ENCODE peak calls at places on chromosomes 6 and 20, in four cellular contexts. O is spleen; X is stimulated activated naive CD4-positive, alpha-beta T cell treated with Interleukin-2 at 50 U/mL for 16 hours; Y is HEK293T. C is an unnamed sample.

GRCh38 chr20:45085289-45085688 is 15.6 kb downstream of the KCNS1 start:
- DNase-seq in O (no peak), X (no peak), Y (no peak), C (no peak)

GRCh38 chr6:19013011-19013410 is 625.9 kb downstream of the RNF144B start:
- DNase-seq in O (no peak), X (no peak), Y (no peak), C (no peak)

GRCh38 chr6:88780714-88781389 is 182.6 kb downstream of the RNGTT start:
- DNase-seq in O (no peak), X (peak), Y (peak), C (peak)

GRCh38 chr6:28809947-28810654 is 113.7 kb downstream of the TRIM27 start:
- DNase-seq in O (no peak), X (no peak), Y (peak), C (no peak)

GRCh38 chr6:145836170-145836569 is 21.6 kb upstream of the FBXO30 start:
- DNase-seq in O (no peak), X (no peak), Y (no peak), C (no peak)

GRCh38 chr20:61500791-61501321 is 248.8 kb downstream of the CDH4 start:
- DNase-seq in O (no peak), X (no peak), Y (no peak), C (no peak)

GRCh38 chr20:8522191-8522590 is 390.1 kb downstream of the PLCB1 start:
- DNase-seq in O (no peak), X (no peak), Y (no peak), C (no peak)

GRCh38 chr6:11264100-11264499 is 31.6 kb upstream of the NEDD9 start:
- DNase-seq in O (no peak), X (no peak), Y (no peak), C (no peak)

GRCh38 chr6:16961577-16961976 is 140.3 kb upstream of the STMND1 start:
- DNase-seq in O (no peak), X (no peak), Y (no peak), C (no peak)

GRCh38 chr6:165729307-165729936 is 66.4 kb upstream of the PDE10A start:
- DNase-seq in O (no peak), X (no peak), Y (peak), C (no peak)

GRCh38 chr20:62624325-62624690 is 18.0 kb upstream of the SLCO4A1 start:
- DNase-seq in O (peak), X (no peak), Y (no peak), C (no peak)

GRCh38 chr20:43925786-43926185 is 11.1 kb downstream of the TOX2 start:
- DNase-seq in O (no peak), X (no peak), Y (no peak), C (no peak)

GRCh38 chr6:68634503-68635411 is at the start of gene ADGRB3:
- DNase-seq in O (peak), X (peak), Y (peak), C (peak)

GRCh38 chr6:90194371-90194841 is 102.2 kb downstream of the BACH2 start:
- DNase-seq in O (no peak), X (no peak), Y (no peak), C (no peak)

GRCh38 chr6:20575125-20575524 is 40.9 kb downstream of the CDKAL1 start:
- DNase-seq in O (no peak), X (no peak), Y (no peak), C (peak)

GRCh38 chr6:11732036-11732545 is 46.5 kb downstream of the ADTRP start:
- DNase-seq in O (peak), X (peak), Y (no peak), C (no peak)

GRCh38 chr6:57252975-57253374 is 30.9 kb upstream of the RAB23 start:
- DNase-seq in O (no peak), X (no peak), Y (no peak), C (no peak)

GRCh38 chr6:34381086-34381485 is 11.4 kb downstream of the NUDT3 start:
- DNase-seq in O (no peak), X (no peak), Y (no peak), C (no peak)

GRCh38 chr6:137819740-137820139 is 47.3 kb upstream of the TNFAIP3 start:
- DNase-seq in O (no peak), X (peak), Y (no peak), C (no peak)

GRCh38 chr20:23178806-23179205 is 92.7 kb upstream of the CD93 start:
- DNase-seq in O (no peak), X (no peak), Y (no peak), C (no peak)

GRCh38 chr6:53095716-53096115 is 30.5 kb downstream of the FBXO9 start:
- DNase-seq in O (no peak), X (no peak), Y (no peak), C (no peak)

GRCh38 chr6:5337573-5337972 is 76.3 kb downstream of the FARS2 start:
- DNase-seq in O (no peak), X (no peak), Y (no peak), C (no peak)

GRCh38 chr20:49569403-49570115 is 1.6 kb upstream of the PTGIS start:
- DNase-seq in O (no peak), X (no peak), Y (no peak), C (no peak)

GRCh38 chr6:9628819-9629218 is 786.1 kb downstream of the TFAP2A start:
- DNase-seq in O (no peak), X (no peak), Y (no peak), C (no peak)

GRCh38 chr20:38726849-38727601 is 2.7 kb downstream of the SLC32A1 start:
- DNase-seq in O (no peak), X (peak), Y (no peak), C (no peak)

GRCh38 chr20:54107600-54108393 is 37.4 kb upstream of the BCAS1 start:
- DNase-seq in O (no peak), X (no peak), Y (no peak), C (no peak)

GRCh38 chr6:159934181-159934580 is 34.7 kb upstream of the IGF2R start:
- DNase-seq in O (no peak), X (no peak), Y (no peak), C (no peak)

GRCh38 chr6:168122011-168122410 is 43.0 kb upstream of the FRMD1 start:
- DNase-seq in O (peak), X (no peak), Y (no peak), C (no peak)

C was measured in DMS 273 treated with DMSO at 0.1 percent for 48 hours.